ENCODE peak calls at places on chromosomes 13 and 19, in seven cellular contexts. One of them, this sample, is unnamed.

GRCh38 chr19:932647-933552 is 7.1 kb downstream of the ARID3A start:
- DNase-seq in T-helper 1 cell: no peak
- DNase-seq in amygdala: no peak
- DNase-seq in ecto neural progenitor cell: peak
- DNase-seq in CD8-positive, alpha-beta T cell: peak
- DNase-seq in chondrocyte: no peak
- DNase-seq in choroid plexus epithelial cell: peak
- DNase-seq in this sample: no peak

GRCh38 chr13:98324105-98324504 is 147.0 kb upstream of the RNF113B start:
- DNase-seq in T-helper 1 cell: no peak
- DNase-seq in amygdala: no peak
- DNase-seq in ecto neural progenitor cell: no peak
- DNase-seq in CD8-positive, alpha-beta T cell: no peak
- DNase-seq in chondrocyte: no peak
- DNase-seq in choroid plexus epithelial cell: peak
- DNase-seq in this sample: no peak

GRCh38 chr19:19662866-19663291 is 597 bp downstream of the ATP13A1 start:
- DNase-seq in T-helper 1 cell: no peak
- DNase-seq in amygdala: no peak
- DNase-seq in ecto neural progenitor cell: no peak
- DNase-seq in CD8-positive, alpha-beta T cell: no peak
- DNase-seq in chondrocyte: no peak
- DNase-seq in choroid plexus epithelial cell: no peak
- DNase-seq in this sample: no peak

GRCh38 chr13:107192289-107192688 is 624.4 kb upstream of the ARGLU1 start:
- DNase-seq in T-helper 1 cell: no peak
- DNase-seq in amygdala: no peak
- DNase-seq in ecto neural progenitor cell: no peak
- DNase-seq in CD8-positive, alpha-beta T cell: no peak
- DNase-seq in chondrocyte: no peak
- DNase-seq in choroid plexus epithelial cell: peak
- DNase-seq in this sample: no peak

GRCh38 chr19:49779731-49780578 is 13.2 kb downstream of the AP2A1 start:
- DNase-seq in T-helper 1 cell: no peak
- DNase-seq in amygdala: no peak
- DNase-seq in ecto neural progenitor cell: no peak
- DNase-seq in CD8-positive, alpha-beta T cell: no peak
- DNase-seq in chondrocyte: no peak
- DNase-seq in choroid plexus epithelial cell: no peak
- DNase-seq in this sample: no peak

GRCh38 chr19:18800636-18801035 is 9.5 kb upstream of the COMP start:
- DNase-seq in T-helper 1 cell: no peak
- DNase-seq in amygdala: no peak
- DNase-seq in ecto neural progenitor cell: no peak
- DNase-seq in CD8-positive, alpha-beta T cell: no peak
- DNase-seq in chondrocyte: no peak
- DNase-seq in choroid plexus epithelial cell: no peak
- DNase-seq in this sample: no peak

GRCh38 chr19:36573948-36574726 is 1.0 kb upstream of the ZNF529 start:
- DNase-seq in T-helper 1 cell: no peak
- DNase-seq in amygdala: no peak
- DNase-seq in ecto neural progenitor cell: peak
- DNase-seq in CD8-positive, alpha-beta T cell: no peak
- DNase-seq in chondrocyte: no peak
- DNase-seq in choroid plexus epithelial cell: peak
- DNase-seq in this sample: no peak

GRCh38 chr19:1285737-1286360 is at the start of gene EFNA2:
- DNase-seq in T-helper 1 cell: no peak
- DNase-seq in amygdala: no peak
- DNase-seq in ecto neural progenitor cell: no peak
- DNase-seq in CD8-positive, alpha-beta T cell: no peak
- DNase-seq in chondrocyte: no peak
- DNase-seq in choroid plexus epithelial cell: no peak
- DNase-seq in this sample: no peak

GRCh38 chr13:35836476-35836875 is 294.7 kb downstream of the DCLK1 start:
- DNase-seq in T-helper 1 cell: no peak
- DNase-seq in amygdala: no peak
- DNase-seq in ecto neural progenitor cell: no peak
- DNase-seq in CD8-positive, alpha-beta T cell: no peak
- DNase-seq in chondrocyte: no peak
- DNase-seq in choroid plexus epithelial cell: no peak
- DNase-seq in this sample: no peak

GRCh38 chr13:113074876-113075275 is 30.7 kb upstream of the F7 start:
- DNase-seq in T-helper 1 cell: no peak
- DNase-seq in amygdala: no peak
- DNase-seq in ecto neural progenitor cell: no peak
- DNase-seq in CD8-positive, alpha-beta T cell: no peak
- DNase-seq in chondrocyte: peak
- DNase-seq in choroid plexus epithelial cell: no peak
- DNase-seq in this sample: no peak

GRCh38 chr13:106156468-106156867 is 379.0 kb downstream of the EFNB2 start:
- DNase-seq in T-helper 1 cell: no peak
- DNase-seq in amygdala: no peak
- DNase-seq in ecto neural progenitor cell: no peak
- DNase-seq in CD8-positive, alpha-beta T cell: no peak
- DNase-seq in chondrocyte: no peak
- DNase-seq in choroid plexus epithelial cell: peak
- DNase-seq in this sample: no peak

GRCh38 chr19:30362156-30362754 is 9.9 kb upstream of the ZNF536 start:
- DNase-seq in T-helper 1 cell: no peak
- DNase-seq in amygdala: no peak
- DNase-seq in ecto neural progenitor cell: no peak
- DNase-seq in CD8-positive, alpha-beta T cell: no peak
- DNase-seq in chondrocyte: no peak
- DNase-seq in choroid plexus epithelial cell: no peak
- DNase-seq in this sample: no peak

GRCh38 chr19:44447864-44448674 is at the start of gene ZNF229:
- DNase-seq in T-helper 1 cell: peak
- DNase-seq in amygdala: peak
- DNase-seq in ecto neural progenitor cell: peak
- DNase-seq in CD8-positive, alpha-beta T cell: peak
- DNase-seq in chondrocyte: peak
- DNase-seq in choroid plexus epithelial cell: peak
- DNase-seq in this sample: peak

GRCh38 chr19:17711851-17712250 is 7.4 kb upstream of the MAP1S start:
- DNase-seq in T-helper 1 cell: no peak
- DNase-seq in amygdala: no peak
- DNase-seq in ecto neural progenitor cell: no peak
- DNase-seq in CD8-positive, alpha-beta T cell: no peak
- DNase-seq in chondrocyte: no peak
- DNase-seq in choroid plexus epithelial cell: no peak
- DNase-seq in this sample: no peak

GRCh38 chr13:43346427-43346826 is 323.0 kb downstream of the DNAJC15 start:
- DNase-seq in T-helper 1 cell: no peak
- DNase-seq in amygdala: no peak
- DNase-seq in ecto neural progenitor cell: no peak
- DNase-seq in CD8-positive, alpha-beta T cell: no peak
- DNase-seq in chondrocyte: no peak
- DNase-seq in choroid plexus epithelial cell: peak
- DNase-seq in this sample: no peak

GRCh38 chr13:110116072-110116487 is 190.9 kb downstream of the COL4A1 start:
- DNase-seq in T-helper 1 cell: no peak
- DNase-seq in amygdala: no peak
- DNase-seq in ecto neural progenitor cell: peak
- DNase-seq in CD8-positive, alpha-beta T cell: peak
- DNase-seq in chondrocyte: no peak
- DNase-seq in choroid plexus epithelial cell: peak
- DNase-seq in this sample: peak

GRCh38 chr19:29887498-29887897 is 54.5 kb upstream of the URI1 start:
- DNase-seq in T-helper 1 cell: no peak
- DNase-seq in amygdala: no peak
- DNase-seq in ecto neural progenitor cell: no peak
- DNase-seq in CD8-positive, alpha-beta T cell: no peak
- DNase-seq in chondrocyte: peak
- DNase-seq in choroid plexus epithelial cell: peak
- DNase-seq in this sample: no peak

GRCh38 chr19:38952395-38953165 is 21.8 kb downstream of the MRPS12 start:
- DNase-seq in T-helper 1 cell: no peak
- DNase-seq in amygdala: no peak
- DNase-seq in ecto neural progenitor cell: no peak
- DNase-seq in CD8-positive, alpha-beta T cell: no peak
- DNase-seq in chondrocyte: no peak
- DNase-seq in choroid plexus epithelial cell: peak
- DNase-seq in this sample: peak

GRCh38 chr13:59532405-59532804 is 631.3 kb downstream of the DIAPH3 start:
- DNase-seq in T-helper 1 cell: no peak
- DNase-seq in amygdala: no peak
- DNase-seq in ecto neural progenitor cell: no peak
- DNase-seq in CD8-positive, alpha-beta T cell: no peak
- DNase-seq in chondrocyte: no peak
- DNase-seq in choroid plexus epithelial cell: peak
- DNase-seq in this sample: no peak

GRCh38 chr19:19115954-19116353 is 22.3 kb downstream of the TMEM161A start:
- DNase-seq in T-helper 1 cell: no peak
- DNase-seq in amygdala: no peak
- DNase-seq in ecto neural progenitor cell: peak
- DNase-seq in CD8-positive, alpha-beta T cell: peak
- DNase-seq in chondrocyte: no peak
- DNase-seq in choroid plexus epithelial cell: peak
- DNase-seq in this sample: peak

GRCh38 chr13:44107357-44108121 is 227.8 kb downstream of the LACC1 start:
- DNase-seq in T-helper 1 cell: no peak
- DNase-seq in amygdala: no peak
- DNase-seq in ecto neural progenitor cell: no peak
- DNase-seq in CD8-positive, alpha-beta T cell: no peak
- DNase-seq in chondrocyte: no peak
- DNase-seq in choroid plexus epithelial cell: no peak
- DNase-seq in this sample: no peak

GRCh38 chr13:97276862-97277269 is 54.7 kb downstream of the MBNL2 start:
- DNase-seq in T-helper 1 cell: no peak
- DNase-seq in amygdala: no peak
- DNase-seq in ecto neural progenitor cell: no peak
- DNase-seq in CD8-positive, alpha-beta T cell: no peak
- DNase-seq in chondrocyte: no peak
- DNase-seq in choroid plexus epithelial cell: peak
- DNase-seq in this sample: no peak

GRCh38 chr13:104043184-104043583 is 977.0 kb upstream of the SLC10A2 start:
- DNase-seq in T-helper 1 cell: no peak
- DNase-seq in amygdala: no peak
- DNase-seq in ecto neural progenitor cell: no peak
- DNase-seq in CD8-positive, alpha-beta T cell: no peak
- DNase-seq in chondrocyte: no peak
- DNase-seq in choroid plexus epithelial cell: peak
- DNase-seq in this sample: no peak

GRCh38 chr13:56864451-56864850 is 276.3 kb upstream of the PRR20A start:
- DNase-seq in T-helper 1 cell: no peak
- DNase-seq in amygdala: no peak
- DNase-seq in ecto neural progenitor cell: no peak
- DNase-seq in CD8-positive, alpha-beta T cell: no peak
- DNase-seq in chondrocyte: no peak
- DNase-seq in choroid plexus epithelial cell: no peak
- DNase-seq in this sample: peak

GRCh38 chr13:29587645-29588044 is 7.8 kb downstream of the SLC7A1 start:
- DNase-seq in T-helper 1 cell: no peak
- DNase-seq in amygdala: no peak
- DNase-seq in ecto neural progenitor cell: no peak
- DNase-seq in CD8-positive, alpha-beta T cell: no peak
- DNase-seq in chondrocyte: no peak
- DNase-seq in choroid plexus epithelial cell: peak
- DNase-seq in this sample: no peak

GRCh38 chr19:41352609-41353465 is 885 bp downstream of the TGFB1 start:
- DNase-seq in T-helper 1 cell: peak
- DNase-seq in amygdala: no peak
- DNase-seq in ecto neural progenitor cell: peak
- DNase-seq in CD8-positive, alpha-beta T cell: peak
- DNase-seq in chondrocyte: no peak
- DNase-seq in choroid plexus epithelial cell: peak
- DNase-seq in this sample: peak

GRCh38 chr13:50616101-50616500 is 227.4 kb downstream of the DLEU7 start:
- DNase-seq in T-helper 1 cell: no peak
- DNase-seq in amygdala: no peak
- DNase-seq in ecto neural progenitor cell: no peak
- DNase-seq in CD8-positive, alpha-beta T cell: no peak
- DNase-seq in chondrocyte: no peak
- DNase-seq in choroid plexus epithelial cell: peak
- DNase-seq in this sample: no peak

GRCh38 chr19:55147408-55148251 is 1.4 kb downstream of the TNNT1 start:
- DNase-seq in T-helper 1 cell: no peak
- DNase-seq in amygdala: no peak
- DNase-seq in ecto neural progenitor cell: no peak
- DNase-seq in CD8-positive, alpha-beta T cell: no peak
- DNase-seq in chondrocyte: no peak
- DNase-seq in choroid plexus epithelial cell: no peak
- DNase-seq in this sample: no peak

GRCh38 chr19:46495789-46496099 is at the start of gene PNMA8B:
- DNase-seq in T-helper 1 cell: no peak
- DNase-seq in amygdala: peak
- DNase-seq in ecto neural progenitor cell: peak
- DNase-seq in CD8-positive, alpha-beta T cell: no peak
- DNase-seq in chondrocyte: no peak
- DNase-seq in choroid plexus epithelial cell: peak
- DNase-seq in this sample: peak

GRCh38 chr19:45477216-45477615 is 9.4 kb downstream of the FOSB start:
- DNase-seq in T-helper 1 cell: no peak
- DNase-seq in amygdala: no peak
- DNase-seq in ecto neural progenitor cell: no peak
- DNase-seq in CD8-positive, alpha-beta T cell: no peak
- DNase-seq in chondrocyte: no peak
- DNase-seq in choroid plexus epithelial cell: no peak
- DNase-seq in this sample: no peak

GRCh38 chr13:51122868-51123267 is 11.8 kb upstream of the C13orf42 start:
- DNase-seq in T-helper 1 cell: no peak
- DNase-seq in amygdala: no peak
- DNase-seq in ecto neural progenitor cell: peak
- DNase-seq in CD8-positive, alpha-beta T cell: no peak
- DNase-seq in chondrocyte: no peak
- DNase-seq in choroid plexus epithelial cell: no peak
- DNase-seq in this sample: no peak

GRCh38 chr13:49858183-49858856 is 65.8 kb upstream of the KPNA3 start:
- DNase-seq in T-helper 1 cell: no peak
- DNase-seq in amygdala: no peak
- DNase-seq in ecto neural progenitor cell: no peak
- DNase-seq in CD8-positive, alpha-beta T cell: no peak
- DNase-seq in chondrocyte: no peak
- DNase-seq in choroid plexus epithelial cell: peak
- DNase-seq in this sample: no peak

GRCh38 chr13:68810660-68811059 is 1297.0 kb upstream of the ATXN8OS start:
- DNase-seq in T-helper 1 cell: no peak
- DNase-seq in amygdala: no peak
- DNase-seq in ecto neural progenitor cell: no peak
- DNase-seq in CD8-positive, alpha-beta T cell: no peak
- DNase-seq in chondrocyte: no peak
- DNase-seq in choroid plexus epithelial cell: no peak
- DNase-seq in this sample: no peak

GRCh38 chr13:109412232-109412935 is 374.0 kb downstream of the IRS2 start:
- DNase-seq in T-helper 1 cell: no peak
- DNase-seq in amygdala: no peak
- DNase-seq in ecto neural progenitor cell: peak
- DNase-seq in CD8-positive, alpha-beta T cell: no peak
- DNase-seq in chondrocyte: no peak
- DNase-seq in choroid plexus epithelial cell: peak
- DNase-seq in this sample: peak

GRCh38 chr13:25652764-25653163 is 281.0 kb downstream of the ATP8A2 start:
- DNase-seq in T-helper 1 cell: no peak
- DNase-seq in amygdala: no peak
- DNase-seq in ecto neural progenitor cell: no peak
- DNase-seq in CD8-positive, alpha-beta T cell: no peak
- DNase-seq in chondrocyte: no peak
- DNase-seq in choroid plexus epithelial cell: peak
- DNase-seq in this sample: no peak

GRCh38 chr13:111328111-111328802 is 7.8 kb downstream of the TEX29 start:
- DNase-seq in T-helper 1 cell: no peak
- DNase-seq in amygdala: no peak
- DNase-seq in ecto neural progenitor cell: peak
- DNase-seq in CD8-positive, alpha-beta T cell: no peak
- DNase-seq in chondrocyte: no peak
- DNase-seq in choroid plexus epithelial cell: no peak
- DNase-seq in this sample: no peak

This sample was measured in A673.